ENCODE peak calls at places on chromosomes 4 and X, in seven cellular contexts. F is HCT116, H is CD14-positive monocyte, W is PC-3, O is K562, E is foreskin keratinocyte, Q is breast epithelium. Z is an unnamed sample.

GRCh38 chrX:153910446-153910845 is 6.0 kb downstream of the AVPR2 start:
- DNase-seq in O (no peak), W (no peak), F (no peak), H (no peak), E (no peak), Q (no peak), Z (no peak)

GRCh38 chrX:141467442-141467841 is 117.1 kb downstream of the SPANXA1 start:
- DNase-seq in O (peak; percentile 4), H (no peak), W (peak; percentile 34), Q (no peak), E (no peak), F (no peak), Z (no peak)

GRCh38 chr4:178086324-178086723 is 644.1 kb upstream of the AGA start:
- DNase-seq in Q (no peak), H (no peak), E (no peak), F (peak; percentile 18), O (no peak), W (peak; percentile 14), Z (peak; percentile 2)

GRCh38 chrX:13029341-13029740 is 15.1 kb downstream of the FAM9C start:
- DNase-seq in E (no peak), H (no peak), Q (no peak), F (no peak), O (no peak), W (peak; percentile 80), Z (peak; percentile 59)

GRCh38 chr4:45453258-45453841 is 670.5 kb downstream of the GABRG1 start:
- DNase-seq in H (no peak), W (peak; percentile 55), Q (no peak), E (peak; percentile 18), O (no peak), F (no peak), Z (peak; percentile 7)

GRCh38 chr4:646460-646859 is 21.1 kb downstream of the PDE6B start:
- DNase-seq in W (no peak), O (no peak), H (no peak), E (no peak), F (no peak), Q (no peak), Z (no peak)

GRCh38 chr4:144710526-144710912 is 64.6 kb downstream of the HHIP start:
- DNase-seq in Q (peak; percentile 19), E (no peak), O (no peak), F (no peak), H (no peak), W (no peak), Z (no peak)

GRCh38 chr4:174218127-174218790 is 65.2 kb downstream of the FBXO8 start:
- DNase-seq in E (no peak), F (no peak), O (no peak), W (no peak), Q (no peak), H (no peak), Z (no peak)

GRCh38 chr4:54418468-54418867 is 189.4 kb downstream of the PDGFRA start:
- DNase-seq in H (no peak), W (no peak), O (no peak), Q (no peak), E (no peak), F (no peak), Z (no peak)

GRCh38 chrX:27619975-27620374 is 29.8 kb downstream of the DCAF8L2 start:
- DNase-seq in E (no peak), H (no peak), Q (no peak), F (no peak), O (no peak), W (peak; percentile 51), Z (peak; percentile 6)

GRCh38 chr4:17623451-17624001 is 9.1 kb downstream of the MED28 start:
- DNase-seq in E (no peak), O (no peak), H (no peak), F (no peak), Q (no peak), W (no peak), Z (no peak)

GRCh38 chr4:107034091-107034698 is 1.9 kb downstream of the DKK2 start:
- DNase-seq in E (no peak), O (no peak), Q (no peak), H (no peak), W (no peak), F (no peak), Z (peak; percentile 44)

GRCh38 chr4:78776031-78776728 is at the start of gene BMP2K:
- DNase-seq in F (peak; percentile 27), W (peak; percentile 62), H (peak; percentile 63), Q (peak; percentile 57), E (no peak), O (peak; percentile 89), Z (peak; percentile 71)

GRCh38 chr4:3710451-3711182 is 55.6 kb upstream of the ADRA2C start:
- DNase-seq in Q (no peak), W (no peak), O (no peak), E (no peak), F (no peak), H (peak; percentile 39), Z (no peak)

DNA sequence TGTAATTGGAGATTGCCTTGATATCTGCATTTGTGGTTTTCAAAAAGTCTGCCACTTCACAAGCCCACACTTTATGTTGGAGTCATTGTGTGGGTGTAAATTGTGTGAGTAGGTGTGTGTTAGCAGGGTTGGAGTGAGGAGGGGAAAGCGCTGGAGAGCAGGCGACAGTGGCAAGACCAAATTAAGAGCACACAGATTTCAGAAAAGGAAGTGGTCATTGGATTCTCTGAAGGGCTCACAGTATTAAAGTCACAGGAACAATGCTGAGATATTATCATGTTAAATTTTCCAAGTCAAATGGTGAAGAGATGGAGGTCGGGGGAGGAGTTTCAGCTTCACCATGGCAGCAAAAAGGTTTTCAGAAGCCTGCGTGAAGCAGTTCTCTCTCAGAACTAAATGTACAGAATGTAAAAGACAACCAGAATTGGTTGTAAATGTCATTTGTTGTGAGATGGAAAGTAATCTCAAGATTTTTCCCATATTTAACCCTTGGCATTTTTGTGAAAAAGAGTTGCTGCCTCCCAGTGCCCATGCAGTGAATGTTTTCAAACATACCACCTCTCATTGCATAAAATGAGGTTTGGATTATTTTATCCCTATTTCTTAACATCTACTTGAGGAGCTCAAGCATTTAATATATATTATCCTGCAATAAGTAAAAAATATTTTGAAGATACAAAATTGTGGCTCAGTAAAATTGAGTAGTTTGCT is 265.9 kb downstream of the ZNF674 start:
- DNase-seq in F (no peak), W (no peak), H (no peak), O (no peak), Q (no peak), E (no peak), Z (no peak)
- TF ChIP-seq CTCF in F (no peak), W (peak; percentile 36), H (no peak), O (no peak), Q (no peak), E (peak; percentile 44), Z (no peak)

GRCh38 chr4:105714932-105715331 is 6.3 kb downstream of the GSTCD start:
- DNase-seq in O (no peak), F (no peak), W (no peak), H (no peak), Q (no peak), E (no peak), Z (no peak)

GRCh38 chr4:105712766-105713165 is 4.2 kb downstream of the GSTCD start:
- DNase-seq in W (peak; percentile 40), O (no peak), F (no peak), Q (no peak), H (no peak), E (no peak), Z (no peak)

GRCh38 chr4:105719214-105719613 is 10.6 kb downstream of the GSTCD start:
- DNase-seq in H (no peak), Q (no peak), E (no peak), F (no peak), O (no peak), W (no peak), Z (no peak)

GRCh38 chr4:105714071-105714521 is 5.5 kb downstream of the GSTCD start:
- DNase-seq in W (peak; percentile 52), F (no peak), H (no peak), Q (no peak), O (no peak), E (peak; percentile 29), Z (no peak)

DNA sequence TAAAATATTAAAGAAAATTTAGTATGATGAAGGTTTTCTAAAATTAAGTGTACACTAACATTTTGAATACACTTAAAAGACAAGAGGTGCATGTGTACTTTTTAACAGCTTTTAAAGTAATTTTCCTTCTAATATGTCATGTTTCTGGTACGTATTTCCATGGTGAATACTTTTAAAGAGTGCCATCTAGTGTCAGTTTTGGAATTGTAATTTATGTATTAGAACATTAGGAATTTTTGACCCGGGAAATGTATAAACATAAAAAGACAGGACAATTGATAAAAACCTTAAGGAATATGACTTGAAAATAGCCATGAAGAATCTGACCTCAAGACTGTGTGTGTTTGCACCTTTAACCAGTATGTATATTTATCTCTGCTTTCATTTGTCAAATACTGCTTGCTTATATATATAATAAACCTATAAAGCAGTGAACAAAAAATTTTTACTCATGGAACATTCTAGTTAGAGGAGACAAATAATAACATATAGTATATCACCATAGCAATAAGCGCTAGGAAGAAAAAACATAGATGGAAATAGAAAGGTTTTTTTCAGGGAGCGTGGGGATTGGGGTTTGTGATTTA is 7.2 kb downstream of the GSTCD start:
- DNase-seq in E (no peak), Q (no peak), O (no peak), W (peak; percentile 64), H (no peak), F (peak; percentile 13), Z (no peak)
- TF ChIP-seq CTCF in E (peak; percentile 69), Q (no peak), O (peak; percentile 63), W (peak; percentile 65), H (peak; percentile 70), F (peak; percentile 44), Z (no peak)

DNA sequence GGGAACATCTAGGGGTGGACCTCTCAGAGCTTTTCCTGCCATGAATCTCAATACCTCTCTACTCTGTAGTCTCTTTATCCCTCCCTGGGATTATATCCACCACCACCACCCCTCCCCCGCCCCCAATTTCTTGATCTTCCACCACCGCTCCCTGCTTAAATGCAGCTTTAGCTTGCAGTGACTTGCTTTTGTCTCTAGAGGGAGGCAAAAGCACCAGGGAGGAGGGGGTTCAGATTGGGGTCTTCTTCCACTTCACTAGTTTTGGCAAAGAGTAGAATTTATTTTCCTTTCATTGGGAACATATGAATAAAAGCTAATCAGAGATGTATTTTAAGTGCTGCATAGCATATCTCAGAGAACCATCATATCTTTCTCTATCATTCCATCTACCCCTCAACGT is 5.5 kb downstream of the ARHGAP36 start:
- DNase-seq in W (no peak), O (peak; percentile 11), F (no peak), Q (no peak), H (no peak), E (no peak), Z (no peak)
- TF ChIP-seq CTCF in W (peak; percentile 37), O (peak; percentile 33), F (peak; percentile 3), Q (no peak), H (no peak), E (no peak), Z (no peak)

GRCh38 chrX:6225307-6226052 is 3.2 kb downstream of the NLGN4X start:
- DNase-seq in O (no peak), H (no peak), Q (no peak), E (no peak), W (no peak), F (no peak), Z (no peak)
- TF ChIP-seq CTCF in O (no peak), H (no peak), Q (no peak), E (no peak), W (no peak), F (no peak), Z (no peak)

Z was measured in Calu3.